ENCODE peak calls at places on chromosomes 7 and 10, in six cellular contexts. A is K562, U is A549, H is endothelial cell of umbilical vein, B is HCT116, C is HepG2. L is an unnamed sample.
A peak's percentile ranks its signal among the peaks of the same experiment; 100 is the strongest.

GRCh38 chr7:43516581-43517342 is 66.1 kb upstream of the STK17A start:
- DNase-seq in U (no peak), A (no peak), B (no peak), H (no peak), C (no peak), L (peak; percentile 38)

GRCh38 chr10:77537720-77538373 is 99.8 kb downstream of the KCNMA1 start:
- DNase-seq in U (no peak), H (no peak), C (no peak), A (no peak), B (no peak), L (no peak)

GRCh38 chr7:159022238-159022993 is 122.3 kb downstream of the VIPR2 start:
- DNase-seq in U (no peak), C (no peak), B (no peak), A (peak; percentile 29), H (no peak), L (peak; percentile 40)

GRCh38 chr10:48509974-48510692 is 94.7 kb downstream of the ARHGAP22 start:
- DNase-seq in C (peak; percentile 20), U (peak; percentile 21), A (peak; percentile 53), H (peak; percentile 32), B (no peak), L (peak; percentile 57)

GRCh38 chr10:71216363-71216695 is 4.0 kb downstream of the UNC5B start:
- DNase-seq in U (no peak), C (no peak), H (no peak), A (no peak), B (no peak), L (no peak)

GRCh38 chr7:26698806-26699205 is 165.6 kb downstream of the SKAP2 start:
- DNase-seq in H (no peak), U (no peak), C (peak; percentile 47), B (no peak), A (no peak), L (no peak)

GRCh38 chr7:139798892-139799291 is 21.1 kb upstream of the HIPK2 start:
- DNase-seq in B (no peak), A (no peak), C (no peak), U (no peak), H (no peak), L (no peak)

GRCh38 chr7:107408349-107408748 is 61.5 kb upstream of the GPR22 start:
- DNase-seq in H (no peak), C (no peak), U (no peak), A (no peak), B (no peak), L (no peak)

GRCh38 chr10:132175907-132176581 is 10.7 kb upstream of the DPYSL4 start:
- DNase-seq in A (no peak), H (peak; percentile 30), C (peak; percentile 25), U (no peak), B (no peak), L (no peak)

GRCh38 chr10:97991875-97992274 is 38.5 kb downstream of the CRTAC1 start:
- DNase-seq in B (no peak), U (peak; percentile 13), C (peak; percentile 3), H (peak; percentile 11), A (peak; percentile 17), L (peak; percentile 51)

DNA sequence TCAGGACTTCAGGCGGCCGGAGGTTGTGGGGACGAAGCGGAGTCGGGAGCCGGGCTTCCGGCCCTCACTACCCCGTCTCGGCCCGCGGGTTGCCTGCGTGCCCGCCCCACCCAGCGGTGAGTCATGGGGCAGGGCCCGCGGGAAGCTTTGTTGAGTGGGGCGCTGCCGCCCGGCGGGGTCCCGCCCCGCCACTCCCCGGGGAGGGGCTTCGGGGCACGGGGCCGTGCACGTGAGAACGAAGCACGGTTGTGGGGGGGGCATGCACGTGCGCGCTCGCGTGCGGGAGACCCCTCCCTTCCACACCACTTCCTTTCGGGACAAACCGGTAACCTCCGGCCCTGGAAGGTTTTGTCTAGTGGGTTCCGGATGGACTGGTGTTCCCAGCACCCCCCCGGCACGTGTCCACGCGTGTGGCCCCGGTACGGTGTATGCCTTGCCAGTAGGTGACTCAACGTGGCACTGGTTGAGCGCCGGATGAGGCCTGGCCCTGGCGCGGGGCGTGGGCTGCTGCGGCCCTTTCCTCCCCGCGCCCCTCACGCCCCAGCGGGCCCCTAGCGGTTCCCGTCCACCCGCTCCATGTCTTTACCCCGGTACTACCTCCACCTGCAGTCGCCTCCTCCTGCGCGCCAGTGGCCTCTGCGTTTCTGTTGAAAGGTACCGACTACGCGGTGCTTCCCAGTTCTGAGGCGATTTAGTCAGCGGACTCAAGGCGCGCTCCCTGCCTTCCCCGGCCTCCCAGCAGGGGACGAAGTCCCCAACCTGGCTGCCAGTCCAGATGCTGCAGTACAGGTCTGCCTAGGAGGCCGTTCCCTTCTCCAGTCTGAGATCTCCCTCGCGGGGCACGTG is 3.1 kb downstream of the ADIRF start:
- DNase-seq in A (no peak), U (peak; percentile 79), H (peak; percentile 73), B (peak; percentile 88), C (no peak), L (peak; percentile 74)
- TF ChIP-seq POLR2A in A (no peak), U (no peak), H (no peak), B (peak; percentile 32), C (no peak), L (no peak)

GRCh38 chr7:30743371-30744074 is 8.4 kb upstream of the INMT start:
- DNase-seq in H (no peak), C (no peak), U (no peak), A (peak; percentile 80), B (no peak), L (peak; percentile 40)
- TF ChIP-seq MAX in H (no peak), C (no peak), U (no peak), A (no peak), B (no peak), L (no peak)

DNA sequence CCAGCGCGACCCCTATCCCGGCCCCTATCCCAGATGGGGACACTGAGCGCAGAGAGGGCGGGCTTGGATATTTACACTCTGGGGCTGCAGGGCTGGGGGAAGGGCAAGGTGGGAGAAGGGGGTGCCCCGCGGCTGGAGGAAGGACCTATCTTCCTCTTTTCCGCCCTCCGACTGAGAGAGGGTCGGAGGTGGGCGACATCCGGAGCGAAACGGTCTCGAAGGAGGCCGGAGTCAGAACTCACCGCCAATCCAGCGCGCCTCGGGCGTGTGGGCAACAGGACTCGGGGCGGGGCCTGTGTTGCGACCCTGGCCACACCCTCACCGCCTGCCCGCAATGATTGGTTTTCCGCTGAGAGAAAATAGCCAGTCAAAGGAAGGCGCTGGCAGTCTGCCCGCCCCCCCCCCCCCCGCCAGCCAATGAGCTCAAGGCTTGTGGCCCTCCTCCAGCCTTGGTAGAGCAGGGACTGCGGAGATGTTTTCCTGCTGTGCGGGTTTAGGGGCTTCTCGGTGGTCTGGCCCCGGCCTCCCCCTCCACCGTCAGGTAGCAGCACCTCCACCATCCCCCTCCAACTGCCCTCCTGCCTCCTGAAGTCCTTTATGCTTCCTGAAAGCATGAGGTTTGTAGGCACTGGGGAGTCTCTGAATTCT is at the start of gene METTL27:
- DNase-seq in C (peak; percentile 86), U (peak; percentile 98), B (peak; percentile 88), H (peak; percentile 89), A (peak; percentile 97), L (peak; percentile 97)
- TF ChIP-seq POLR2A in C (peak; percentile 53), U (peak; percentile 67), B (peak; percentile 71), H (peak; percentile 87), A (peak; percentile 85), L (peak; percentile 48)

GRCh38 chr7:42237162-42237821 is at the start of gene GLI3:
- DNase-seq in H (peak; percentile 90), A (peak; percentile 59), B (no peak), C (no peak), U (peak; percentile 60), L (peak; percentile 29)
- TF ChIP-seq MAX in H (no peak), A (no peak), B (no peak), C (no peak), U (no peak), L (no peak)

GRCh38 chr10:62072901-62073300 is 171.4 kb downstream of the ARID5B start:
- DNase-seq in H (no peak), A (no peak), B (no peak), U (no peak), C (no peak), L (no peak)
- TF ChIP-seq POLR2A in H (no peak), A (no peak), B (no peak), U (no peak), C (no peak), L (no peak)

L was measured in NB4.